ENCODE peak calls at places on chromosomes 11 and 22, in five cellular contexts. F is T-cell; X is GM19239; U is stimulated activated CD4-positive, alpha-beta T cell treated with anti-CD3 and anti-CD28 coated beads, Interleukin-15, amount 100 ng/mL, for 1 hour; T is hepatic stellate cell. H is an unnamed sample.

GRCh38 chr11:92224394-92225205 is at the start of gene FAT3:
- DNase-seq in U (no peak), X (no peak), F (no peak), T (peak), H (peak)

GRCh38 chr22:40320687-40321086 is 25.6 kb upstream of the ADSL start:
- DNase-seq in U (no peak), T (no peak), X (no peak), F (no peak), H (no peak)

GRCh38 chr11:130599073-130599654 is 150.7 kb downstream of the ADAMTS15 start:
- DNase-seq in U (no peak), X (no peak), T (no peak), F (no peak), H (no peak)

GRCh38 chr11:12784987-12785386 is 110.8 kb downstream of the TEAD1 start:
- DNase-seq in U (no peak), X (no peak), F (no peak), T (no peak), H (no peak)

GRCh38 chr11:12746593-12747097 is 72.4 kb downstream of the TEAD1 start:
- DNase-seq in U (no peak), X (no peak), T (peak), F (no peak), H (peak)

GRCh38 chr22:22591348-22592299 is 32.6 kb upstream of the PRAME start:
- DNase-seq in T (no peak), F (no peak), U (no peak), X (no peak), H (no peak)

GRCh38 chr22:44449061-44449682 is 48.9 kb downstream of the RTL6 start:
- DNase-seq in F (no peak), T (peak), X (no peak), U (no peak), H (no peak)

GRCh38 chr11:120425527-120425926 is 86.0 kb upstream of the GRIK4 start:
- DNase-seq in T (no peak), X (no peak), F (no peak), U (no peak), H (no peak)

GRCh38 chr22:30538280-30538679 is 8.3 kb downstream of the SEC14L6 start:
- DNase-seq in T (no peak), X (no peak), F (no peak), U (no peak), H (no peak)

GRCh38 chr22:49825944-49826602 is 1.6 kb downstream of the BRD1 start:
- DNase-seq in U (peak), T (no peak), F (peak), X (no peak), H (no peak)

GRCh38 chr11:3165152-3165705 is at the start of gene OSBPL5:
- DNase-seq in F (peak), T (peak), U (no peak), X (no peak), H (peak)

GRCh38 chr11:2586793-2587131 is 113.0 kb downstream of the KCNQ1OT1 start:
- DNase-seq in X (no peak), T (no peak), U (no peak), F (no peak), H (no peak)

GRCh38 chr22:31148953-31149627 is 8.8 kb upstream of the PLA2G3 start:
- DNase-seq in U (no peak), F (peak), T (peak), X (no peak), H (peak)